ENCODE peak calls at places on chromosomes 4 and X, in six cellular contexts. One of them, this sample, is unnamed.

GRCh38 chr4:185849543-185850185 is 37.7 kb upstream of the SORBS2 start:
- DNase-seq in vagina: no peak
- DNase-seq in GM12892: no peak
- DNase-seq in heart left ventricle: peak
- DNase-seq in ovary: peak
- DNase-seq in breast epithelium: no peak
- DNase-seq in this sample: no peak

GRCh38 chr4:4386296-4386735 is 586 bp upstream of the NSG1 start:
- DNase-seq in GM12892: no peak
- DNase-seq in ovary: no peak
- DNase-seq in breast epithelium: no peak
- DNase-seq in heart left ventricle: no peak
- DNase-seq in vagina: no peak
- DNase-seq in this sample: peak

GRCh38 chr4:54683616-54684346 is 26.0 kb downstream of the KIT start:
- DNase-seq in breast epithelium: no peak
- DNase-seq in ovary: no peak
- DNase-seq in vagina: no peak
- DNase-seq in heart left ventricle: peak
- DNase-seq in GM12892: peak
- DNase-seq in this sample: no peak

GRCh38 chr4:26268246-26268645 is 52.6 kb upstream of the RBPJ start:
- DNase-seq in vagina: no peak
- DNase-seq in heart left ventricle: no peak
- DNase-seq in breast epithelium: no peak
- DNase-seq in GM12892: no peak
- DNase-seq in ovary: no peak
- DNase-seq in this sample: no peak

GRCh38 chr4:133402616-133403015 is 253.5 kb downstream of the PCDH10 start:
- DNase-seq in breast epithelium: no peak
- DNase-seq in GM12892: no peak
- DNase-seq in heart left ventricle: no peak
- DNase-seq in ovary: no peak
- DNase-seq in vagina: no peak
- DNase-seq in this sample: no peak

GRCh38 chr4:128601992-128602695 is 207.4 kb upstream of the JADE1 start:
- DNase-seq in breast epithelium: no peak
- DNase-seq in GM12892: no peak
- DNase-seq in vagina: no peak
- DNase-seq in heart left ventricle: no peak
- DNase-seq in ovary: peak
- DNase-seq in this sample: no peak

GRCh38 chr4:158211288-158211687 is 1.0 kb downstream of the TMEM144 start:
- DNase-seq in GM12892: no peak
- DNase-seq in ovary: no peak
- DNase-seq in heart left ventricle: no peak
- DNase-seq in vagina: no peak
- DNase-seq in breast epithelium: no peak
- DNase-seq in this sample: no peak

GRCh38 chr4:8568068-8568668 is 12.0 kb upstream of the GPR78 start:
- DNase-seq in GM12892: no peak
- DNase-seq in heart left ventricle: no peak
- DNase-seq in breast epithelium: no peak
- DNase-seq in ovary: no peak
- DNase-seq in vagina: no peak
- DNase-seq in this sample: no peak

GRCh38 chr4:79445371-79445781 is 37.3 kb upstream of the GK2 start:
- DNase-seq in vagina: no peak
- DNase-seq in breast epithelium: no peak
- DNase-seq in heart left ventricle: no peak
- DNase-seq in ovary: no peak
- DNase-seq in GM12892: no peak
- DNase-seq in this sample: no peak

GRCh38 chr4:72194046-72194445 is 162.2 kb downstream of the NPFFR2 start:
- DNase-seq in vagina: no peak
- DNase-seq in heart left ventricle: no peak
- DNase-seq in breast epithelium: no peak
- DNase-seq in GM12892: no peak
- DNase-seq in ovary: no peak
- DNase-seq in this sample: no peak

GRCh38 chr4:1399508-1400190 is 6.6 kb downstream of the NKX1-1 start:
- DNase-seq in breast epithelium: peak
- DNase-seq in ovary: no peak
- DNase-seq in GM12892: peak
- DNase-seq in heart left ventricle: peak
- DNase-seq in vagina: no peak
- DNase-seq in this sample: peak

GRCh38 chr4:85370400-85371032 is 104.4 kb upstream of the ARHGAP24 start:
- DNase-seq in ovary: no peak
- DNase-seq in breast epithelium: no peak
- DNase-seq in vagina: no peak
- DNase-seq in GM12892: no peak
- DNase-seq in heart left ventricle: peak
- DNase-seq in this sample: no peak

DNA sequence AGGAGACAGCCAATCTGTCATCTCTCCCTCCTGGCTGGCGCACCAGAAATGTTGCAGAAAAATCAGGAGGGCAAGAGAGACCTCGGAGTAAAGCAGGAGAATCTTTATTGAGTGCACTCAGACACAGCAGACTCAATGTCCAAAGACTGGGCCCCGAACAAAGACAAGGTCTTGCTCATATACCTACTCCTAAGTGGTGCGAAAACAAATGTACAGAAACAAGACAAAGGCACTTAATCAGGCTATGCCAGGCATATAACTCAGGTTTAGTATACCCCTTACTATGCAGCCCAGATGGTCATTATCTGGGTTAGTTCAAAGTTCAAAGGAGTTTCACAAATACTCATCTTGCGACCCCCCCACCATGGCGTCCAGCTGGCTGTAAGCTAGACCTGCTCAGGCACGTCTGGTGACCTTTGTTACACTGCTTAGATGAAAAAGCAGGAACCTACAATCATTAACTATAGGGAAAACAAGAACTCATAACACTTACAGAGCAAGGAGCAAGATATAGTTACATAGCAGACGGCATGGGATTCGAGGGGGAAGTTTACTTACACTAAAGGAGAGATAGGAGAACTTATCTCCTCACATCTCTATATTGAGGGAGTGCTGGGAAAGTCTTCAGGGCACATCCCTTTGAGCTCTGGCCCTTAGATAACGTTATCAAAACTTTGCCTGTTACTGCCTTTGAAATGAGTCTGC is 27.5 kb downstream of the SULT1E1 start:
- DNase-seq in vagina: no peak
- DNase-seq in ovary: no peak
- DNase-seq in GM12892: no peak
- DNase-seq in breast epithelium: no peak
- DNase-seq in heart left ventricle: no peak
- DNase-seq in this sample: no peak
- TF ChIP-seq POLR2A in vagina: no peak
- TF ChIP-seq POLR2A in ovary: no peak
- TF ChIP-seq POLR2A in GM12892: no peak
- TF ChIP-seq POLR2A in breast epithelium: no peak
- TF ChIP-seq POLR2A in heart left ventricle: no peak
- TF ChIP-seq POLR2A in this sample: no peak

GRCh38 chr4:180563977-180564376 is 1679.2 kb upstream of the TENM3 start:
- DNase-seq in vagina: no peak
- DNase-seq in GM12892: no peak
- DNase-seq in ovary: no peak
- DNase-seq in heart left ventricle: no peak
- DNase-seq in breast epithelium: no peak
- DNase-seq in this sample: peak
- TF ChIP-seq POLR2A in vagina: no peak
- TF ChIP-seq POLR2A in GM12892: no peak
- TF ChIP-seq POLR2A in ovary: no peak
- TF ChIP-seq POLR2A in heart left ventricle: no peak
- TF ChIP-seq POLR2A in breast epithelium: no peak
- TF ChIP-seq POLR2A in this sample: no peak

GRCh38 chrX:40097101-40097491 is 662 bp downstream of the BCOR start:
- DNase-seq in breast epithelium: no peak
- DNase-seq in ovary: no peak
- DNase-seq in heart left ventricle: peak
- DNase-seq in vagina: no peak
- DNase-seq in GM12892: no peak
- DNase-seq in this sample: no peak

GRCh38 chrX:40098264-40099045 is 697 bp upstream of the BCOR start:
- DNase-seq in heart left ventricle: peak
- DNase-seq in GM12892: peak
- DNase-seq in breast epithelium: no peak
- DNase-seq in ovary: no peak
- DNase-seq in vagina: no peak
- DNase-seq in this sample: no peak

GRCh38 chrX:40096395-40097091 is 1.2 kb downstream of the BCOR start:
- DNase-seq in GM12892: no peak
- DNase-seq in vagina: no peak
- DNase-seq in ovary: peak
- DNase-seq in breast epithelium: no peak
- DNase-seq in heart left ventricle: peak
- DNase-seq in this sample: no peak

GRCh38 chrX:40099046-40099968 is 1.5 kb upstream of the BCOR start:
- DNase-seq in GM12892: peak
- DNase-seq in breast epithelium: no peak
- DNase-seq in ovary: peak
- DNase-seq in vagina: no peak
- DNase-seq in heart left ventricle: peak
- DNase-seq in this sample: peak

DNA sequence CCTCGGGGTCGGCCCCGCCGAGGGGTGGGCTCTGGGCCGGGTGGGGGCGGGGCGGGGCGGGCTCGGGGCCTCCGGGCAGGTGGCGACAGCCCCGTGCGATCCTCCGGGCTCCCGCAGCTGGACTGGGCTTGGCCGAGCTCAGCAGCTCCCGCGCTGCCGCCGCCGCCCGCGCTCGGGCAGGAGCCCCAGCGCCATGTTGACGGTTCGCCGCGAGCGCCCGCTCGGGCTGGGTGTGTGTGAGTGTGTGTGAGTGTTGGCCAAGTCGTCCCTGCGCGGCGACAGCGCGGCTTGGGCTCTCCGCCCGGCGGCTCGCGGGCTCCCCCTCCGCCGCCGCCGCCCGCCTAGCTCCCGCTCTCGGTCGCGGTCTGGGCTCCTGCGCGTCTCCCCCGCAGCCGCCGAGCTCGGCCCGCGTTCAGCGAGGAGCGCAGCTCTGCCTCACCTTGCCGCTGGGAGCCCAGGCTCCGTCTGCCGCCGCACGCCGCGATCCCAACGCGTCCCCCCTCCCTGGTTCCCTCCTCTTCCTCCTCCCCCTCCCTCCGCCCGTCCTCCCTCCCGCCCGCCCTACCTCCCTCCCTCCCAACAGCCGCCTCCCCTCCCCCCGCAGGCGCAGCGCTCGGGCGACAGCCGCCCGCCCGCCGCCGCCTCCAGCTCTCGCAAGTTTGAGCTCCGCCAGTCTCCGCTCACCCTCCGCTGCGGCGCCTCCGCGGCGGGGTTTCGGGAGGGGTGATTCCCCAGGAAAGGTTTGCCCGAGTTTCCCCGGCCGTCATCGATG is at the start of gene BCOR:
- DNase-seq in breast epithelium: peak
- DNase-seq in vagina: no peak
- DNase-seq in ovary: peak
- DNase-seq in GM12892: peak
- DNase-seq in heart left ventricle: peak
- DNase-seq in this sample: peak
- TF ChIP-seq POLR2A in breast epithelium: no peak
- TF ChIP-seq POLR2A in vagina: no peak
- TF ChIP-seq POLR2A in ovary: peak
- TF ChIP-seq POLR2A in GM12892: peak
- TF ChIP-seq POLR2A in heart left ventricle: peak
- TF ChIP-seq POLR2A in this sample: no peak

GRCh38 chr4:52659016-52659721 is at the start of gene USP46:
- DNase-seq in breast epithelium: peak
- DNase-seq in heart left ventricle: peak
- DNase-seq in GM12892: peak
- DNase-seq in vagina: peak
- DNase-seq in ovary: peak
- DNase-seq in this sample: peak
- TF ChIP-seq POLR2A in breast epithelium: no peak
- TF ChIP-seq POLR2A in heart left ventricle: peak
- TF ChIP-seq POLR2A in GM12892: peak
- TF ChIP-seq POLR2A in vagina: no peak
- TF ChIP-seq POLR2A in ovary: peak
- TF ChIP-seq POLR2A in this sample: peak

GRCh38 chr4:60042231-60042652 is 1157.9 kb upstream of the ADGRL3 start:
- DNase-seq in ovary: no peak
- DNase-seq in heart left ventricle: no peak
- DNase-seq in GM12892: no peak
- DNase-seq in vagina: no peak
- DNase-seq in breast epithelium: no peak
- DNase-seq in this sample: no peak
- TF ChIP-seq POLR2A in ovary: no peak
- TF ChIP-seq POLR2A in heart left ventricle: no peak
- TF ChIP-seq POLR2A in GM12892: no peak
- TF ChIP-seq POLR2A in vagina: no peak
- TF ChIP-seq POLR2A in breast epithelium: no peak
- TF ChIP-seq POLR2A in this sample: no peak

DNA sequence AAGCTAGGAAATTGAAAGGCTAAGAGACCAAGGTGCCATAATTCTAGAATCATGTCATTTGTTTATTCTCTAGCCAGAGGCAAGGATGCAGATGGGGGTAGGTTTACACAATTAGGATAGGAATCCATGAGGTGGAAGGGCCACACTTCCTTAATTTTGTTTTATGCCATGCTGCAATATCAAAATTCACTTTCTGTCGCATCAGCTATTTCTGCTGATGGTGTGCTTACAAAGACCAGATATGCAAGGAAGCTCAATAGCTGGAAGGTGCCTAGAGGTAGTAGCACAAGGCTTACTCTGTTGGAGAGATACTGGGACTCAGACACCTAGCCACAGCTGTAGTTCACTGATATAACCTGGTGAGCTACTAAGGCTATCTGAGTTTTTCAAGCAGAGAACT is 328.5 kb downstream of the ADGRL3 start:
- DNase-seq in breast epithelium: no peak
- DNase-seq in vagina: no peak
- DNase-seq in ovary: no peak
- DNase-seq in heart left ventricle: no peak
- DNase-seq in GM12892: no peak
- DNase-seq in this sample: no peak
- TF ChIP-seq POLR2A in breast epithelium: no peak
- TF ChIP-seq POLR2A in vagina: no peak
- TF ChIP-seq POLR2A in ovary: no peak
- TF ChIP-seq POLR2A in heart left ventricle: no peak
- TF ChIP-seq POLR2A in GM12892: no peak
- TF ChIP-seq POLR2A in this sample: no peak

DNA sequence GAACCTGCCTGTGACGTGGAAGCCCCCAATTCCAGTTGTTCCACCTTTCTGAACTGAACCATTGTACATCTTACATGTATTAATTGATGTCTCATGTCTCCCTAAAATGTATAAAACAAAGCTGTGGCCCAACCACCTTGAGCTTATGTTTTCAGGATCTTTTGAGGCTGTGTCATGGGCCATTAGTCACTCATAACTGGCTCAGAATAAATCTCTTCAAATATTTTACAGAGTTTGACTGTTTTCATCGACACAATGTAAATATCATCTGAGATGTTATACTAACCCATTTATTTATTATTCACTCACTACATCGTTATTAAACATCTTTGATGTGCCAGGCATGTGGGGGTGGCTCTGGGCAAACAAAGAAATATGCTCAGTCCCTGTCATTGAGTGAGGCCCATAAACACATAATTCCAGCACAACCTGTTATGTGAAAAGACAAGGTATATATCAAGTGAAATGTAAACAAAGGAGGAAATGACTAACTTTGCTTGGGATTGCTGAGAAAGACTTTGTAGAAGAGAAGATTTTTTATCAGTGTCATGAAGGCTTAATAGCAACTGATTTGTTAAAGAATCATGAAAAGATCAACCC is 34.5 kb upstream of the PPM1K start:
- DNase-seq in ovary: no peak
- DNase-seq in breast epithelium: no peak
- DNase-seq in GM12892: no peak
- DNase-seq in vagina: no peak
- DNase-seq in heart left ventricle: no peak
- DNase-seq in this sample: no peak
- TF ChIP-seq POLR2A in ovary: no peak
- TF ChIP-seq POLR2A in breast epithelium: no peak
- TF ChIP-seq POLR2A in GM12892: no peak
- TF ChIP-seq POLR2A in vagina: no peak
- TF ChIP-seq POLR2A in heart left ventricle: no peak
- TF ChIP-seq POLR2A in this sample: no peak